ENCODE peak calls at places on chromosomes 13 and 19, in nine cellular contexts. G, O, Z, X, M, S, Q, W and K are unnamed samples.

GRCh38 chr13:34627905-34628682 is 314.0 kb upstream of the NBEA start:
- DNase-seq in S (no peak), O (no peak), M (no peak), G (no peak), X (no peak), Z (no peak), Q (no peak), W (no peak), K (no peak)

GRCh38 chr13:74036373-74036772 is 97.8 kb downstream of the KLF12 start:
- DNase-seq in W (no peak), Z (no peak), O (no peak), X (no peak), M (no peak), Q (no peak), S (no peak), G (no peak), K (no peak)

GRCh38 chr13:98466634-98467236 is 110.2 kb downstream of the STK24 start:
- DNase-seq in X (no peak), O (no peak), W (no peak), G (peak), M (no peak), Q (no peak), S (peak), Z (no peak), K (peak)

GRCh38 chr13:26270707-26271106 is 16.8 kb downstream of the CDK8 start:
- DNase-seq in S (no peak), M (no peak), X (no peak), W (no peak), Q (no peak), G (no peak), O (no peak), Z (no peak), K (no peak)

GRCh38 chr13:46146898-46147297 is 35.1 kb downstream of the LCP1 start:
- DNase-seq in Q (no peak), Z (no peak), O (no peak), S (peak), W (no peak), M (no peak), X (no peak), G (no peak), K (no peak)

GRCh38 chr13:98454389-98454881 is 122.5 kb downstream of the STK24 start:
- DNase-seq in G (no peak), M (no peak), X (peak), O (no peak), Q (no peak), S (peak), W (no peak), Z (peak), K (peak)

GRCh38 chr19:29293292-29293691 is 80.3 kb upstream of the UQCRFS1 start:
- DNase-seq in Q (no peak), M (no peak), O (no peak), G (no peak), X (no peak), Z (no peak), W (no peak), S (no peak), K (no peak)

GRCh38 chr19:3699071-3699740 is 1.1 kb downstream of the PIP5K1C start:
- DNase-seq in W (no peak), Q (peak), M (no peak), S (peak), X (no peak), Z (no peak), G (peak), O (peak), K (peak)

GRCh38 chr19:19362075-19362474 is 41.4 kb downstream of the MAU2 start:
- DNase-seq in Z (no peak), M (no peak), G (no peak), X (no peak), S (no peak), W (no peak), O (no peak), Q (no peak), K (no peak)

GRCh38 chr13:57128909-57129308 is 11.8 kb upstream of the PRR20A start:
- DNase-seq in Q (no peak), X (no peak), S (no peak), M (no peak), G (no peak), O (no peak), W (no peak), Z (no peak), K (no peak)

GRCh38 chr19:6484831-6485230 is 3.2 kb upstream of the DENND1C start:
- DNase-seq in O (no peak), G (no peak), S (no peak), X (no peak), Q (no peak), W (no peak), Z (no peak), M (no peak), K (no peak)

GRCh38 chr13:113916330-113916815 is 52.5 kb upstream of the GAS6 start:
- DNase-seq in O (peak), M (no peak), Q (peak), G (no peak), X (peak), S (peak), W (no peak), Z (no peak), K (peak)

GRCh38 chr19:56124578-56124977 is 3.5 kb upstream of the ZNF787 start:
- DNase-seq in Z (no peak), G (no peak), S (no peak), M (no peak), W (no peak), X (no peak), O (peak), Q (no peak), K (no peak)

GRCh38 chr13:73421310-73421912 is 362.6 kb downstream of the KLF5 start:
- DNase-seq in Z (peak), Q (no peak), X (peak), G (no peak), W (no peak), S (peak), O (no peak), M (no peak), K (no peak)

GRCh38 chr19:33377586-33378475 is 4.3 kb downstream of the CEBPG start:
- DNase-seq in M (no peak), Q (no peak), X (no peak), S (no peak), Z (no peak), O (no peak), W (no peak), G (no peak), K (no peak)

GRCh38 chr13:75689686-75690085 is 53.6 kb downstream of the LMO7 start:
- DNase-seq in M (no peak), Z (no peak), S (no peak), O (no peak), W (no peak), Q (no peak), X (no peak), G (no peak), K (no peak)

GRCh38 chr19:47766670-47767069 is 11.8 kb upstream of the SELENOW start:
- DNase-seq in Z (no peak), W (no peak), X (no peak), Q (no peak), O (no peak), G (no peak), M (no peak), S (no peak), K (no peak)

GRCh38 chr13:38685974-38686571 is 804 bp upstream of the FREM2 start:
- DNase-seq in Z (no peak), W (no peak), O (no peak), S (peak), X (no peak), G (no peak), Q (no peak), M (peak), K (peak)

GRCh38 chr13:50396001-50396400 is 380.8 kb downstream of the KCNRG start:
- DNase-seq in W (no peak), O (no peak), Z (no peak), M (no peak), G (no peak), Q (no peak), S (no peak), X (no peak), K (no peak)

GRCh38 chr19:18229474-18229873 is 3.2 kb upstream of the PDE4C start:
- DNase-seq in Z (no peak), S (no peak), O (no peak), Q (no peak), G (no peak), X (no peak), M (no peak), W (no peak), K (no peak)

GRCh38 chr13:59587971-59588716 is 575.6 kb downstream of the DIAPH3 start:
- DNase-seq in Z (no peak), W (no peak), Q (no peak), G (no peak), S (no peak), X (no peak), M (peak), O (no peak), K (no peak)

GRCh38 chr19:40542197-40542859 is 34.3 kb upstream of the SHKBP1 start:
- DNase-seq in W (no peak), X (no peak), M (no peak), Q (peak), S (no peak), Z (peak), G (no peak), O (no peak), K (no peak)

GRCh38 chr13:100721885-100722512 is 47.4 kb upstream of the TMTC4 start:
- DNase-seq in W (no peak), O (peak), X (peak), M (peak), Z (peak), S (peak), G (peak), Q (no peak), K (peak)

GRCh38 chr19:5801796-5802616 is 2.9 kb upstream of the NRTN start:
- DNase-seq in Z (no peak), M (peak), S (peak), X (no peak), G (no peak), O (no peak), W (no peak), Q (no peak), K (peak)

GRCh38 chr19:2171349-2172145 is 7.8 kb downstream of the DOT1L start:
- DNase-seq in W (peak), G (peak), M (no peak), Q (no peak), S (no peak), X (no peak), Z (peak), O (peak), K (no peak)

GRCh38 chr19:33408116-33408515 is 34.6 kb downstream of the CEBPG start:
- DNase-seq in X (no peak), Z (no peak), O (no peak), M (no peak), G (no peak), W (no peak), Q (no peak), S (no peak), K (no peak)

GRCh38 chr19:52369463-52370340 is at the start of gene ZNF880:
- DNase-seq in Z (peak), M (peak), W (peak), G (peak), S (peak), O (peak), X (peak), Q (peak), K (peak)

GRCh38 chr19:45745606-45746005 is 12.4 kb downstream of the MEIOSIN start:
- DNase-seq in Z (no peak), Q (no peak), O (no peak), W (no peak), S (no peak), M (no peak), X (no peak), G (no peak), K (no peak)

GRCh38 chr19:51293571-51294210 is 17.8 kb upstream of the IGLON5 start:
- DNase-seq in W (no peak), G (no peak), M (no peak), S (no peak), X (no peak), O (no peak), Q (no peak), Z (no peak), K (no peak)

GRCh38 chr19:13083627-13084026 is 19.0 kb downstream of the LYL1 start:
- DNase-seq in G (no peak), M (no peak), X (no peak), W (no peak), Q (no peak), Z (no peak), S (no peak), O (no peak), K (no peak)

GRCh38 chr13:109226631-109227030 is 559.8 kb downstream of the IRS2 start:
- DNase-seq in G (no peak), W (no peak), X (no peak), O (no peak), S (no peak), Z (no peak), M (no peak), Q (no peak), K (no peak)

GRCh38 chr13:31964168-31964567 is 67.4 kb upstream of the FRY start:
- DNase-seq in M (no peak), X (no peak), Q (no peak), S (no peak), Z (no peak), W (no peak), G (no peak), O (no peak), K (no peak)

GRCh38 chr19:49793561-49793840 is 19.6 kb downstream of the FUZ start:
- DNase-seq in W (no peak), X (no peak), G (no peak), M (no peak), O (no peak), Q (no peak), S (peak), Z (no peak), K (no peak)

GRCh38 chr13:23799945-23800344 is 89.3 kb downstream of the MIPEP start:
- DNase-seq in Q (no peak), Z (no peak), X (peak), O (peak), S (no peak), W (no peak), G (no peak), M (no peak), K (peak)

GRCh38 chr19:7188682-7189629 is 105.3 kb downstream of the INSR start:
- DNase-seq in Z (no peak), G (no peak), O (no peak), S (no peak), W (no peak), Q (no peak), M (no peak), X (no peak), K (no peak)

GRCh38 chr13:40644838-40645620 is 21.4 kb downstream of the FOXO1 start:
- DNase-seq in W (no peak), Z (no peak), M (no peak), O (no peak), G (no peak), S (no peak), X (no peak), Q (no peak), K (no peak)